ENCODE peak calls at places on chromosomes 12 and 14, in six cellular contexts. A is heart left ventricle; S is CD8-positive, alpha-beta memory T cell; Q is ovary; I is sigmoid colon; D is neuronal stem cell. H is an unnamed sample. For H3K4me1, the result is how much of the 10 kb centered on the place peaks cover.

GRCh38 chr12:117850048-117850447 is 118.7 kb downstream of the KSR2 start:
- DNase-seq in I (no peak), Q (no peak), D (peak), A (no peak), S (no peak), H (peak)

GRCh38 chr14:100474176-100474575 is 113.0 kb downstream of the BEGAIN start:
- DNase-seq in I (no peak), Q (no peak), S (no peak), A (no peak), D (no peak), H (no peak)

GRCh38 chr12:98371419-98371818 is 144.0 kb upstream of the TMPO start:
- DNase-seq in Q (no peak), S (no peak), D (no peak), A (no peak), I (no peak), H (no peak)

GRCh38 chr14:64562432-64562831 is 12.7 kb downstream of the PPP1R36 start:
- DNase-seq in Q (no peak), A (no peak), S (no peak), D (no peak), I (no peak), H (no peak)

GRCh38 chr14:88323520-88324199 is 591 bp upstream of the KCNK10 start:
- DNase-seq in Q (no peak), I (no peak), D (no peak), S (no peak), A (no peak), H (no peak)

GRCh38 chr12:66746489-66747201 is 67.8 kb upstream of the GRIP1 start:
- DNase-seq in I (no peak), A (no peak), S (no peak), D (no peak), Q (no peak), H (no peak)

GRCh38 chr14:103220982-103221641 is 97.9 kb downstream of the TNFAIP2 start:
- DNase-seq in Q (no peak), I (no peak), D (no peak), A (no peak), S (no peak), H (no peak)

GRCh38 chr12:29148958-29149690 is at the start of gene FAR2:
- DNase-seq in A (peak), S (peak), D (peak), I (peak), Q (no peak), H (no peak)

GRCh38 chr12:124140889-124141550 is 153.9 kb upstream of the RFLNA start:
- DNase-seq in Q (no peak), S (no peak), D (no peak), I (no peak), A (no peak), H (no peak)

GRCh38 chr12:110075880-110076279 is 27.6 kb upstream of the C12orf76 start:
- DNase-seq in Q (no peak), D (no peak), A (no peak), I (no peak), S (no peak), H (no peak)
- H3K4me1 ChIP-seq in Q (under half), D (under half), A (under half), I (under half), S (under half), H (under half)

DNA sequence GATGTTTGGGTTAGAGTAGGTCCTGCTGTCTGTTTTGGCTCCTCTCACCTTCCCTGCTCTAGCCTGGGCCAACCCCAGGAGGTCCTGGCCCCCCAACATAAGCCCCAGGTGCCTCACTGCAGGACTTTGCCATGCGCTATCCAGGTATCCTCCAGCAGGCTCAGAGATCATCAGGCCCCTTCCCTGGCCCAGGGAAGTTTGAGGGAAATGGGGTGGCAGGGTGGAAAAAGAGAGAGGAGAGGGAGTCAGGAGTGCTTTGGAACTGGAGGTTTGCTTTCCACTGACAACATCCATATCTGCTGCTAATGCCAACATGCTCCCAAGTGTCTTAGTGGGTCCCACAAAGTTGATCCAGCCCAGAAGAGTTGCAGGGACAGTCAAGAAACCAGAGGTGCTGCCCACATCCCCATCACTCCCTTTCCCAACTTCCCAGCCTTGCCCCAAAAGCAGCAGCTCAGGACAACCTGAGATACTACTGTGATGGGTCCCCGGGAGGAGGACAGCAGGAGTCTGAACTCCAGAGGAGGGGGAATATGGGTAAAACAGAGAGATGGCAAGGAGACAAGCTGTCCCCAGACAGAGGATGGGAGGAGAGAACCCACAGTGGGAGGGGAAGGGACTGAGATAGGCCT is 677 bp downstream of the TNS2 start:
- DNase-seq in A (peak), S (no peak), D (no peak), Q (no peak), I (no peak), H (no peak)
- H3K4me1 ChIP-seq in A (half or more), S (under half), D (under half), Q (under half), I (half or more), H (half or more)

DNA sequence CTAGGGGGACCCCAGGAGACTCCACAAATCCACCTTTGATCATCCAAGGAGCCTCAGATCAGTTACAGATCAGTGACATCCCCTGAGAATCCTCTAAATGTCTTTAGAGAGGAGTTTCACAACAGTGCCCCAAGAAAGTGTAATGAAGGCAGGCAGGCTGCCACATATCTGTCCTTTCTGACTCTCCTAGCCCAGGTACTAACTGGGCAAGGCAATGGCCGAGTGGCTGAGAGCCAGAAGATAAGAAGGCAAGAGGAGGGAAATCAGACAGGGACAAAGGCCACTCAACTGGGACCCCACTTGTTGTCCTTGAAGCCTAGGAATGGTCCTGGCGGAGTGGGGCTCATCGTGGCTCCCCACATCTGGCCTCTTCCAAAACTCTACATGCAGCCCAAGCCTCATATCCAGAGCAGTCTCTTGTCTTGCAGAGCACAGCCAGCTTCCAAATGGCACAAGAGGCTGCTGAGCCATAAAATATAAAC is 11.6 kb downstream of the ACTN1 start:
- DNase-seq in S (no peak), A (no peak), I (peak), D (no peak), Q (no peak), H (no peak)
- H3K4me1 ChIP-seq in S (half or more), A (half or more), I (half or more), D (under half), Q (under half), H (under half)

DNA sequence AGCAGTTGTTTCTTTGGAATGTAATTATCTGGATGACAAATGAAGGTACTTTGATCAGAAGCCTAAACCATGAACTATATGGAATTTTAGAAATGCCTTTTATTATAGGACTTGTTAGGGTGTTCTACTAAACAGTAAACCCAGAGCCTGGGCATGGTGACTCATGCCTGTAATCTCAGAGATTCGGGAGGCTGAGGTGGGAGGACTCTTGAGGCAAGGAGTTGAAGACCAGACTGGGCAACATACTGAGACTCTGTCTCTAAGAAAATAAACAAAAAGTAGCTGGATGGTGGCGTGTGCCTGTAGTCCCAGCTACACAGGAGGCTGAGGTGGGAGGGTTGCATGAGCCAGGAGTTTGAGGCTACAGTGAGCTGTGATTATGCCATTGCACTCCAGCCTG is 23.9 kb downstream of the PALS1 start:
- DNase-seq in Q (no peak), D (no peak), A (no peak), S (no peak), I (no peak), H (no peak)
- H3K4me1 ChIP-seq in Q (under half), D (under half), A (half or more), S (under half), I (half or more), H (under half)

DNA sequence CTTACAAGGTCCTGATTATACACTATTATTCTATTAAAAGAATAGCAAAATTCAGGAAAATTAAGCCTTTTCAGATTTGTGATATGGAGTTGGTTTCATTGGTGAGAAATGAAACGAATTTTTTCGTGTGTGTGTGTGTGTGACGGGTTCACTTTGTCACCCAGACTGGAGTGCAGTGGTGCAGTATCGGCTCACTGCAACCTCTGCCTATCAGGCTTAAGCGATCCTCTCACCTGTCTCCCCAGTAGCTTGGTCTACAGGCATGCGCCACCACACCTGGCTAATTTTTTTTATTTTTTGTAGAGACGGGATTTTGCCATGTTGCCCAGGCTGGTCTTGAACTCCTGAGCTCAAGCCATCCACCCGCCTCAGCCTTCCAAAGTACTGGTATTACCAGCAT is 9.7 kb downstream of the PCBP2 start:
- DNase-seq in D (no peak), A (no peak), Q (no peak), S (no peak), I (no peak), H (no peak)
- H3K4me1 ChIP-seq in D (under half), A (half or more), Q (under half), S (under half), I (under half), H (under half)

H was measured in adrenal gland.